ENCODE peak calls at places on chromosome 17, in five cellular contexts. T, I, S, Z and O are unnamed samples.

GRCh38 chr17:63798572-63799113 is 24.7 kb downstream of the DDX42 start:
- DNase-seq in T (no peak), I (no peak), S (no peak), Z (no peak), O (no peak)

GRCh38 chr17:80005360-80006338 is 30.0 kb downstream of the TBC1D16 start:
- DNase-seq in T (no peak), I (no peak), S (peak; percentile 72), Z (no peak), O (peak; percentile 30)

GRCh38 chr17:80187493-80187892 is 17.7 kb downstream of the CARD14 start:
- DNase-seq in T (peak; percentile 76), I (peak; percentile 65), S (no peak), Z (no peak), O (no peak)

GRCh38 chr17:78128616-78129384 is at the start of gene TMC6:
- DNase-seq in T (peak; percentile 86), I (peak; percentile 85), S (peak; percentile 86), Z (no peak), O (peak; percentile 77)

GRCh38 chr17:68972119-68972704 is 17.0 kb upstream of the ABCA8 start:
- DNase-seq in T (no peak), I (no peak), S (peak; percentile 33), Z (no peak), O (no peak)

GRCh38 chr17:7842380-7842949 is 8.4 kb downstream of the KDM6B start:
- DNase-seq in T (peak; percentile 79), I (peak; percentile 85), S (peak; percentile 75), Z (peak; percentile 85), O (peak; percentile 96)

GRCh38 chr17:28145348-28145747 is 102.9 kb downstream of the NLK start:
- DNase-seq in T (no peak), I (no peak), S (no peak), Z (no peak), O (no peak)

GRCh38 chr17:1371893-1372590 is 28.0 kb downstream of the YWHAE start:
- DNase-seq in T (no peak), I (no peak), S (no peak), Z (no peak), O (no peak)

GRCh38 chr17:49821916-49822315 is 26.0 kb downstream of the TAC4 start:
- DNase-seq in T (no peak), I (no peak), S (no peak), Z (no peak), O (no peak)

GRCh38 chr17:41593306-41594095 is 6.8 kb upstream of the KRT14 start:
- DNase-seq in T (no peak), I (no peak), S (no peak), Z (no peak), O (no peak)

GRCh38 chr17:39974433-39974832 is 6.2 kb upstream of the PSMD3 start:
- DNase-seq in T (no peak), I (no peak), S (no peak), Z (no peak), O (no peak)

GRCh38 chr17:79974786-79975497 is 60.7 kb downstream of the TBC1D16 start:
- DNase-seq in T (no peak), I (peak; percentile 27), S (no peak), Z (no peak), O (no peak)

GRCh38 chr17:62966426-62967110 is 533 bp downstream of the TANC2 start:
- DNase-seq in T (peak; percentile 53), I (peak; percentile 80), S (peak; percentile 14), Z (no peak), O (peak; percentile 5)

GRCh38 chr17:75774988-75775668 is 9.5 kb upstream of the UNK start:
- DNase-seq in T (no peak), I (no peak), S (no peak), Z (no peak), O (no peak)

GRCh38 chr17:2067559-2067958 is 12.7 kb downstream of the HIC1 start:
- DNase-seq in T (no peak), I (no peak), S (no peak), Z (no peak), O (no peak)

GRCh38 chr17:1005361-1005946 is 8.5 kb downstream of the TIMM22 start:
- DNase-seq in T (peak; percentile 48), I (no peak), S (no peak), Z (no peak), O (no peak)

GRCh38 chr17:42672038-42672437 is 4.8 kb downstream of the PLEKHH3 start:
- DNase-seq in T (no peak), I (no peak), S (no peak), Z (no peak), O (no peak)

GRCh38 chr17:17119533-17119932 is 77.3 kb downstream of the MPRIP start:
- DNase-seq in T (peak; percentile 72), I (peak; percentile 49), S (peak; percentile 45), Z (no peak), O (peak; percentile 60)

GRCh38 chr17:38877130-38877851 is 7.4 kb downstream of the LASP1 start:
- DNase-seq in T (no peak), I (peak; percentile 55), S (peak; percentile 93), Z (no peak), O (no peak)

GRCh38 chr17:68295086-68295485 is 3.8 kb downstream of the ARSG start:
- DNase-seq in T (no peak), I (no peak), S (no peak), Z (no peak), O (no peak)

GRCh38 chr17:2025220-2025621 is at the start of gene RTN4RL1:
- DNase-seq in T (peak; percentile 39), I (peak; percentile 84), S (peak; percentile 22), Z (no peak), O (peak; percentile 73)

GRCh38 chr17:15377608-15378007 is 36.2 kb upstream of the TEKT3 start:
- DNase-seq in T (no peak), I (no peak), S (no peak), Z (no peak), O (no peak)

GRCh38 chr17:28407130-28407973 is 1.3 kb upstream of the SLC46A1 start:
- DNase-seq in T (no peak), I (peak; percentile 23), S (no peak), Z (no peak), O (no peak)

GRCh38 chr17:10013360-10014112 is 108.5 kb upstream of the RCVRN start:
- DNase-seq in T (peak; percentile 38), I (no peak), S (no peak), Z (no peak), O (no peak)

GRCh38 chr17:7888184-7888920 is at the start of gene CHD3:
- DNase-seq in T (peak; percentile 50), I (no peak), S (no peak), Z (no peak), O (no peak)

GRCh38 chr17:43384476-43384862 is 14.3 kb upstream of the ARL4D start:
- DNase-seq in T (no peak), I (no peak), S (no peak), Z (no peak), O (no peak)

GRCh38 chr17:36755586-36755985 is 154.2 kb downstream of the MRM1 start:
- DNase-seq in T (peak; percentile 43), I (peak; percentile 51), S (peak; percentile 13), Z (no peak), O (peak; percentile 36)